ENCODE peak calls at places on chromosome 2, in nine cellular contexts. D is cardiac muscle cell, N is adipocyte, G is tibial artery, E is A549, B is left ventricle myocardium inferior, S is fibroblast of lung, P is HCT116, U is PC-3. Q is an unnamed sample. For H3K9me3, the result is how much of the 10 kb centered on the place peaks cover.

GRCh38 chr2:16508061-16508851 is 157.4 kb downstream of the CYRIA start:
- DNase-seq in P (no peak), G (no peak), U (peak), S (peak), B (peak), N (no peak), D (peak), E (peak), Q (peak)

GRCh38 chr2:179049546-179050311 is at the start of gene CCDC141:
- DNase-seq in G (no peak), S (no peak), P (no peak), D (peak), N (no peak), U (no peak), B (no peak), E (no peak), Q (no peak)

GRCh38 chr2:239163306-239164070 is 237.3 kb downstream of the HDAC4 start:
- DNase-seq in D (no peak), B (peak), G (peak), S (no peak), N (no peak), E (no peak), U (no peak), P (no peak), Q (no peak)

GRCh38 chr2:64604155-64604554 is 49.6 kb downstream of the SERTAD2 start:
- DNase-seq in P (no peak), S (no peak), U (no peak), N (no peak), E (no peak), D (no peak), B (no peak), G (no peak), Q (no peak)

GRCh38 chr2:45435316-45435715 is 175.8 kb downstream of the SRBD1 start:
- DNase-seq in B (no peak), E (peak), D (no peak), G (no peak), S (peak), N (peak), P (no peak), U (no peak), Q (no peak)

GRCh38 chr2:132585982-132586608 is 83.9 kb downstream of the LYPD1 start:
- DNase-seq in G (no peak), B (no peak), U (no peak), S (no peak), P (no peak), E (no peak), N (no peak), D (no peak), Q (no peak)

GRCh38 chr2:199410130-199410529 is 47.6 kb downstream of the SATB2 start:
- DNase-seq in P (no peak), N (peak), B (no peak), E (no peak), D (no peak), G (no peak), U (peak), S (peak), Q (no peak)

GRCh38 chr2:37555457-37555856 is 116.0 kb downstream of the CDC42EP3 start:
- DNase-seq in D (no peak), E (no peak), P (no peak), B (peak), U (no peak), S (no peak), N (no peak), G (no peak), Q (no peak)

GRCh38 chr2:173059941-173060575 is 15.6 kb upstream of the MAP3K20 start:
- DNase-seq in U (no peak), S (no peak), G (no peak), D (no peak), B (no peak), E (no peak), N (peak), P (no peak), Q (no peak)
- H3K9me3 ChIP-seq in U (under half), S (under half), G (under half), D (under half), B (under half), E (under half), N (under half), P (under half), Q (under half)

GRCh38 chr2:171411791-171412483 is 21.9 kb downstream of the METTL8 start:
- DNase-seq in P (no peak), S (peak), B (no peak), U (no peak), E (no peak), D (no peak), N (no peak), G (no peak), Q (no peak)
- H3K4me3 ChIP-seq in P (no peak), S (no peak), B (no peak), U (no peak), E (no peak), D (no peak), N (no peak), G (no peak), Q (no peak)

DNA sequence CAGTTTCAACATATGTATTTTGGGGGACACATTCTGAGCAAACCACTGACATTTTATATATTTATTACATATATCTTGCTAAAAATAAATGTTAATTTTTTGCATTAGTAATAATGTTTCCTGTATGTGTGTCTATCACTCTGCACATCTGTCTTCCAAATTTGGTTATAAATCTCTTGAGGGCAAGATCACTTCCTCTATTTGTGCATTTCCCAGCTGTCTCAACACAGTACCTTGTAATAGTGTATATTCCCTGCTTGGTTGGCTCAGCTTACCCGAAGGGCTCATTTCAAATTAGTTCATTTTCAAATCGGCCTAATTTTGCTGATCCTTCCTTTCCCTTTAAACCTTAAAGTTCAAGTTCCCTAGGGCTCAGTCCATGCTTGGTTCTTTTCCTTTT is 617.1 kb upstream of the GYPC start:
- DNase-seq in B (no peak), S (no peak), E (no peak), D (no peak), N (no peak), P (no peak), U (no peak), G (no peak), Q (no peak)
- H3K9me3 ChIP-seq in B (under half), S (under half), E (under half), D (under half), N (under half), P (under half), U (under half), G (under half), Q (under half)

GRCh38 chr2:140905078-140905781 is 1225.6 kb downstream of the LRP1B start:
- DNase-seq in E (no peak), D (peak), P (no peak), B (no peak), G (no peak), N (no peak), U (no peak), S (no peak), Q (no peak)
- H3K4me3 ChIP-seq in E (no peak), D (peak), P (no peak), B (no peak), G (no peak), N (no peak), U (no peak), S (no peak), Q (no peak)

GRCh38 chr2:112839407-112840067 is 3.0 kb upstream of the IL1B start:
- DNase-seq in B (no peak), U (peak), P (no peak), D (no peak), N (no peak), E (no peak), G (no peak), S (no peak), Q (no peak)
- H3K9me3 ChIP-seq in B (under half), U (under half), P (under half), D (under half), N (under half), E (under half), G (under half), S (under half), Q (under half)

DNA sequence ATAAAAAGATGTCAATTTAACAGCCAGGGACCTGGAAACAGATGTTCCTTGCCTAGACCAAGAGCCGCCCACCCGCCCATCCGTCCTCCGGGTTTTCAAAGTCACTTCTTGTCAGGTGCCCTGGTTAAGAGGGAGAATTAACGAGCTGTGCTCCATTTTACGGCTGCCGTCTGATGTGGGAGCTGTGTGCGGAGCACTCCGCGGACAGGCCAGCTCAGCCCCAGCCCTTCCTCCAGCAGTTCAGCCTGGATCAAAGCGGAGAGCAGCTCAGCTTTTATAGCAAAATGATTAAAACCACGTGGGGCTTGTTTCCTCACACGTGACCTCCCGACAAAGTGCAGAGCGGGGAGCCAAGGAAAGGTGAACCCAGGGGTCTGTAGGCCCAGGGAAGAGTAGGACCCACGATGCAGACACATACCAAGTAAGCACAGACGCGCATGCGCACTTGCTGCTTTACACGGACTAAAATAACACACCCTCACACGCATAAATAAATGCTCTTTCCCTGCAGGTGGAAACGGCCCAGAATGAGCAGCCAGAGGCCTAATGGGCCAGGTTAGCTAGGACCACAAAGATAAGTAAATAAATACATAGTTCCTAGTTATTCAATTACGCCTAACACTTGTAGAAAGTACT is 46.0 kb upstream of the PKDCC start:
- DNase-seq in P (no peak), N (peak), U (no peak), B (no peak), G (no peak), D (no peak), S (no peak), E (no peak), Q (no peak)
- H3K4me3 ChIP-seq in P (no peak), N (no peak), U (no peak), B (no peak), G (no peak), D (no peak), S (no peak), E (no peak), Q (no peak)

Q was measured in MG63.